ENCODE peak calls at places on chromosomes 11 and 22, in four cellular contexts. One of them, this sample, is unnamed.

GRCh38 chr22:20550851-20551744 is 43.7 kb downstream of the MED15 start:
- DNase-seq in SK-N-SH: no peak
- DNase-seq in H1: no peak
- DNase-seq in GM12878: peak
- DNase-seq in this sample: no peak

GRCh38 chr11:131025020-131025419 is 108.7 kb upstream of the SNX19 start:
- DNase-seq in SK-N-SH: peak
- DNase-seq in H1: no peak
- DNase-seq in GM12878: no peak
- DNase-seq in this sample: peak

GRCh38 chr11:130606781-130607511 is 158.5 kb downstream of the ADAMTS15 start:
- DNase-seq in SK-N-SH: peak
- DNase-seq in H1: no peak
- DNase-seq in GM12878: no peak
- DNase-seq in this sample: no peak

GRCh38 chr22:21938071-21938822 is 14.4 kb downstream of the PPM1F start:
- DNase-seq in SK-N-SH: peak
- DNase-seq in H1: peak
- DNase-seq in GM12878: peak
- DNase-seq in this sample: peak

GRCh38 chr11:19349340-19350025 is 108.7 kb upstream of the E2F8 start:
- DNase-seq in SK-N-SH: no peak
- DNase-seq in H1: no peak
- DNase-seq in GM12878: no peak
- DNase-seq in this sample: no peak

GRCh38 chr11:104365676-104366075 is 201.7 kb upstream of the PDGFD start:
- DNase-seq in SK-N-SH: no peak
- DNase-seq in H1: no peak
- DNase-seq in GM12878: no peak
- DNase-seq in this sample: no peak

GRCh38 chr11:6610591-6610990 is 1.4 kb downstream of the TAF10 start:
- DNase-seq in SK-N-SH: no peak
- DNase-seq in H1: no peak
- DNase-seq in GM12878: no peak
- DNase-seq in this sample: no peak

GRCh38 chr22:39967103-39967829 is 7.1 kb downstream of the TMA7B start:
- DNase-seq in SK-N-SH: peak
- DNase-seq in H1: no peak
- DNase-seq in GM12878: no peak
- DNase-seq in this sample: no peak

GRCh38 chr11:121389651-121390050 is 62.5 kb upstream of the SORL1 start:
- DNase-seq in SK-N-SH: no peak
- DNase-seq in H1: no peak
- DNase-seq in GM12878: no peak
- DNase-seq in this sample: no peak

GRCh38 chr22:35198738-35199137 is 58.6 kb upstream of the HMGXB4 start:
- DNase-seq in SK-N-SH: no peak
- DNase-seq in H1: no peak
- DNase-seq in GM12878: no peak
- DNase-seq in this sample: no peak

GRCh38 chr11:89922195-89922660 is at the start of gene TRIM49D1:
- DNase-seq in SK-N-SH: no peak
- DNase-seq in H1: no peak
- DNase-seq in GM12878: no peak
- DNase-seq in this sample: no peak

GRCh38 chr11:117315285-117316196 is 515 bp downstream of the BACE1 start:
- DNase-seq in SK-N-SH: no peak
- DNase-seq in H1: no peak
- DNase-seq in GM12878: no peak
- DNase-seq in this sample: no peak

GRCh38 chr22:20198527-20199319 is 47.9 kb upstream of the CCDC188 start:
- DNase-seq in SK-N-SH: no peak
- DNase-seq in H1: no peak
- DNase-seq in GM12878: no peak
- DNase-seq in this sample: no peak

GRCh38 chr22:35643991-35644390 is 4.3 kb upstream of the APOL6 start:
- DNase-seq in SK-N-SH: no peak
- DNase-seq in H1: no peak
- DNase-seq in GM12878: no peak
- DNase-seq in this sample: no peak

GRCh38 chr11:7833527-7833926 is 36.8 kb upstream of the OR5P2 start:
- DNase-seq in SK-N-SH: no peak
- DNase-seq in H1: no peak
- DNase-seq in GM12878: no peak
- DNase-seq in this sample: no peak

GRCh38 chr11:133576351-133576750 is 44.0 kb upstream of the OPCML start:
- DNase-seq in SK-N-SH: peak
- DNase-seq in H1: no peak
- DNase-seq in GM12878: no peak
- DNase-seq in this sample: no peak

GRCh38 chr22:46967445-46968358 is 205.3 kb downstream of the TBC1D22A start:
- DNase-seq in SK-N-SH: no peak
- DNase-seq in H1: no peak
- DNase-seq in GM12878: no peak
- DNase-seq in this sample: no peak

GRCh38 chr11:67117667-67118058 is 1.4 kb upstream of the KDM2A start:
- DNase-seq in SK-N-SH: no peak
- DNase-seq in H1: no peak
- DNase-seq in GM12878: no peak
- DNase-seq in this sample: no peak

GRCh38 chr11:17013548-17014320 is 480 bp downstream of the PLEKHA7 start:
- DNase-seq in SK-N-SH: peak
- DNase-seq in H1: no peak
- DNase-seq in GM12878: no peak
- DNase-seq in this sample: peak

GRCh38 chr11:129375731-129376657 is at the start of gene BARX2:
- DNase-seq in SK-N-SH: peak
- DNase-seq in H1: no peak
- DNase-seq in GM12878: no peak
- DNase-seq in this sample: peak

GRCh38 chr11:46890665-46891064 is 27.7 kb downstream of the LRP4 start:
- DNase-seq in SK-N-SH: no peak
- DNase-seq in H1: no peak
- DNase-seq in GM12878: no peak
- DNase-seq in this sample: no peak

GRCh38 chr22:21688706-21689381 is 23.0 kb downstream of the PPIL2 start:
- DNase-seq in SK-N-SH: no peak
- DNase-seq in H1: no peak
- DNase-seq in GM12878: no peak
- DNase-seq in this sample: no peak

GRCh38 chr22:39349506-39349966 is 255 bp upstream of the SYNGR1 start:
- DNase-seq in SK-N-SH: peak
- DNase-seq in H1: no peak
- DNase-seq in GM12878: no peak
- DNase-seq in this sample: no peak

GRCh38 chr11:34308821-34309585 is 48.8 kb downstream of the ABTB2 start:
- DNase-seq in SK-N-SH: no peak
- DNase-seq in H1: no peak
- DNase-seq in GM12878: no peak
- DNase-seq in this sample: peak

GRCh38 chr11:133988686-133989410 is 32.1 kb upstream of the IGSF9B start:
- DNase-seq in SK-N-SH: no peak
- DNase-seq in H1: no peak
- DNase-seq in GM12878: no peak
- DNase-seq in this sample: no peak

GRCh38 chr11:9962722-9963121 is 298.8 kb downstream of the SWAP70 start:
- DNase-seq in SK-N-SH: no peak
- DNase-seq in H1: no peak
- DNase-seq in GM12878: peak
- DNase-seq in this sample: no peak

GRCh38 chr11:102664001-102664752 is 39.0 kb upstream of the MMP20 start:
- DNase-seq in SK-N-SH: no peak
- DNase-seq in H1: no peak
- DNase-seq in GM12878: no peak
- DNase-seq in this sample: peak

GRCh38 chr22:48402591-48403031 is 1425.1 kb downstream of the BRD1 start:
- DNase-seq in SK-N-SH: no peak
- DNase-seq in H1: no peak
- DNase-seq in GM12878: no peak
- DNase-seq in this sample: no peak

GRCh38 chr22:50656122-50657070 is 16.2 kb upstream of the SHANK3 start:
- DNase-seq in SK-N-SH: peak
- DNase-seq in H1: no peak
- DNase-seq in GM12878: no peak
- DNase-seq in this sample: peak

GRCh38 chr22:48740731-48741405 is 1086.8 kb downstream of the BRD1 start:
- DNase-seq in SK-N-SH: no peak
- DNase-seq in H1: no peak
- DNase-seq in GM12878: no peak
- DNase-seq in this sample: no peak

GRCh38 chr11:128036006-128036405 is 551.4 kb downstream of the ETS1 start:
- DNase-seq in SK-N-SH: no peak
- DNase-seq in H1: no peak
- DNase-seq in GM12878: no peak
- DNase-seq in this sample: no peak

GRCh38 chr11:61111060-61111435 is 8.8 kb downstream of the CD5 start:
- DNase-seq in SK-N-SH: no peak
- DNase-seq in H1: no peak
- DNase-seq in GM12878: no peak
- DNase-seq in this sample: no peak

GRCh38 chr22:22893077-22893805 is 5.6 kb downstream of the IGLL5 start:
- DNase-seq in SK-N-SH: no peak
- DNase-seq in H1: no peak
- DNase-seq in GM12878: no peak
- DNase-seq in this sample: no peak

GRCh38 chr11:121366970-121367369 is 74.4 kb downstream of the SC5D start:
- DNase-seq in SK-N-SH: no peak
- DNase-seq in H1: no peak
- DNase-seq in GM12878: no peak
- DNase-seq in this sample: no peak

GRCh38 chr22:45235101-45235777 is 5.5 kb downstream of the KIAA0930 start:
- DNase-seq in SK-N-SH: no peak
- DNase-seq in H1: no peak
- DNase-seq in GM12878: peak
- DNase-seq in this sample: no peak

GRCh38 chr11:63888170-63889086 is 28.5 kb downstream of the RCOR2 start:
- DNase-seq in SK-N-SH: no peak
- DNase-seq in H1: no peak
- DNase-seq in GM12878: no peak
- DNase-seq in this sample: peak

GRCh38 chr22:48918585-48919186 is 909.0 kb downstream of the BRD1 start:
- DNase-seq in SK-N-SH: no peak
- DNase-seq in H1: no peak
- DNase-seq in GM12878: no peak
- DNase-seq in this sample: peak

GRCh38 chr11:111604392-111605009 is 2.3 kb downstream of the SIK2 start:
- DNase-seq in SK-N-SH: peak
- DNase-seq in H1: no peak
- DNase-seq in GM12878: peak
- DNase-seq in this sample: peak
- TF ChIP-seq TCF12 in SK-N-SH: no peak
- TF ChIP-seq TCF12 in H1: no peak
- TF ChIP-seq TCF12 in GM12878: no peak
- TF ChIP-seq TCF12 in this sample: no peak

DNA sequence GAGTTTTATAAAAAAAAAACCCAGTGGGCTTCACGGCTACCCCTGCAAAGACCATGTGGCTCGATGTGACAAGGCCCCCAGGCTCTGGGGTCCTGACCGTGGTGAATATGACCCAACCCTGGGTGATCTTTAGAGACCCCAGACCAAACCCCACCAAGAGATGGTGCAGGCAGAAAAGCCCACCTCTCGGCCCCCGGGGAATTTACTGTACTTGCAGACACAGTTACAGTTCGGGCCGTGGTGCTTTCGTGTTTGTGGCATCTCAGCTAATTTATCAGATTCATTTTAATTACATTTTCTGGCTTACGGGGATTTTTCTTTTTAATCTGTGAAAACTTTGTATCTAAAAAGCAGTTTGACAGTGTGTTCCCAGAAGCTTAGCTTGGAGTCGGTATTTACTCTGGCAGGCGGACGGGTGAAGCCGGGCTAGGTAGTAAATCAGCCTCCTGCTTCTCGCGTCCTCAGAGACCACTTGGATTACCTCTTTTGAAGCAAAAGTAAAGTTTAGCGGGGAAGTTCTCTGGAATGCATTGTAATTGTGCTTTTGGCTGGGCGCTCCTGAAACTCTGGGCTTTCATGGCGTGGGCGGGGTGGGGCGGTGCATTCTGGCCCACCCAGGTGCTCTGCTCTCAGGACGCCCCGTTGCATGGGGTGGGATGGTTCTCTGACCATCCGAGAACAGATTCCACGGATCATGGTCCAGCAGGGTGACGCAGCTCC is 25.3 kb downstream of the ANO1 start:
- DNase-seq in SK-N-SH: no peak
- DNase-seq in H1: no peak
- DNase-seq in GM12878: no peak
- DNase-seq in this sample: no peak
- H3K27ac ChIP-seq in SK-N-SH: no peak
- H3K27ac ChIP-seq in H1: no peak
- H3K27ac ChIP-seq in GM12878: no peak
- H3K27ac ChIP-seq in this sample: no peak

GRCh38 chr11:20759541-20759940 is 90.2 kb downstream of the NELL1 start:
- DNase-seq in SK-N-SH: no peak
- DNase-seq in H1: no peak
- DNase-seq in GM12878: no peak
- DNase-seq in this sample: no peak
- TF ChIP-seq TCF12 in SK-N-SH: no peak
- TF ChIP-seq TCF12 in H1: no peak
- TF ChIP-seq TCF12 in GM12878: no peak
- TF ChIP-seq TCF12 in this sample: no peak

GRCh38 chr11:113505541-113506375 is 30.6 kb upstream of the DRD2 start:
- DNase-seq in SK-N-SH: peak
- DNase-seq in H1: no peak
- DNase-seq in GM12878: no peak
- DNase-seq in this sample: peak

GRCh38 chr11:113506461-113506860 is 31.3 kb upstream of the DRD2 start:
- DNase-seq in SK-N-SH: no peak
- DNase-seq in H1: no peak
- DNase-seq in GM12878: no peak
- DNase-seq in this sample: no peak

GRCh38 chr11:113505046-113505445 is 29.8 kb upstream of the DRD2 start:
- DNase-seq in SK-N-SH: no peak
- DNase-seq in H1: no peak
- DNase-seq in GM12878: no peak
- DNase-seq in this sample: no peak

GRCh38 chr11:113504071-113504470 is 28.9 kb upstream of the DRD2 start:
- DNase-seq in SK-N-SH: no peak
- DNase-seq in H1: no peak
- DNase-seq in GM12878: no peak
- DNase-seq in this sample: no peak

DNA sequence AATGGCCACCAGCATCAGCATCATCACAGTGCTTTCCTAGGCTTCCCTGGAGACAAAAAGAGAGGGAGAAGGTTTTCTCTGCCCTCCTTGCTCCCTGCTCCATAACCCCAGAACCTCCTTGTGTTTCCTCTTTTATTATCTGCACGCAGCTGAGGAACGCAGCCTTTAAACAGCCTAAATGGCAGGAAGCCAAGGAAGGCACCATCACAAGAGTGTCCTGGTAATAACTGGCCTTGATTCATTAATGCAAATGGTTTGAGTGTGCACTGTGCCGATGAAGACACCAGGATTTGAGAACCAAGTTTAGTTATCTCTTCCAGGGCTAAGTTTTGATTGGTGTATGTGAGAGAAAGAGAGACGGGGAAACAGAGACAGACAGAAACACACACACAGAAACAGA is 29.4 kb upstream of the DRD2 start:
- DNase-seq in SK-N-SH: no peak
- DNase-seq in H1: no peak
- DNase-seq in GM12878: no peak
- DNase-seq in this sample: no peak
- H3K27ac ChIP-seq in SK-N-SH: no peak
- H3K27ac ChIP-seq in H1: no peak
- H3K27ac ChIP-seq in GM12878: no peak
- H3K27ac ChIP-seq in this sample: no peak

This sample was measured in HepG2.